ENCODE peak calls at places on chromosome 21, in six cellular contexts. S is mammary epithelial cell, C is fibroblast of lung, I is MM.1S, J is K562, O is neuronal stem cell. Z is an unnamed sample. For H3K4me1, the result is how much of the 10 kb centered on the place peaks cover.

GRCh38 chr21:27291006-27291405 is 324.1 kb upstream of the ADAMTS5 start:
- DNase-seq in S (no peak), C (no peak), I (no peak), J (no peak), O (no peak), Z (peak)

GRCh38 chr21:39527664-39528381 is 76.1 kb downstream of the SH3BGR start:
- DNase-seq in S (no peak), C (no peak), I (no peak), J (no peak), O (no peak), Z (no peak)

GRCh38 chr21:31459457-31459856 is 115.4 kb upstream of the TIAM1 start:
- DNase-seq in S (no peak), C (no peak), I (no peak), J (peak), O (no peak), Z (no peak)

GRCh38 chr21:38683222-38683621 is 122.5 kb upstream of the ETS2 start:
- DNase-seq in S (no peak), C (peak), I (no peak), J (no peak), O (no peak), Z (peak)

GRCh38 chr21:25855591-25855990 is 120.8 kb downstream of the GABPA start:
- DNase-seq in S (no peak), C (no peak), I (no peak), J (no peak), O (peak), Z (no peak)

GRCh38 chr21:29192999-29193563 is 62.6 kb downstream of the MAP3K7CL start:
- DNase-seq in S (no peak), C (no peak), I (no peak), J (no peak), O (no peak), Z (peak)

GRCh38 chr21:22710725-22711124 is 1712.5 kb downstream of the NCAM2 start:
- DNase-seq in S (no peak), C (no peak), I (no peak), J (no peak), O (no peak), Z (no peak)

GRCh38 chr21:26912466-26912865 is 54.4 kb downstream of the ADAMTS5 start:
- DNase-seq in S (no peak), C (no peak), I (no peak), J (no peak), O (no peak), Z (no peak)

GRCh38 chr21:43290529-43291346 is 121.9 kb downstream of the CRYAA start:
- DNase-seq in S (no peak), C (no peak), I (peak), J (no peak), O (no peak), Z (no peak)

GRCh38 chr21:14054682-14055081 is 156.1 kb downstream of the LIPI start:
- DNase-seq in S (no peak), C (no peak), I (no peak), J (no peak), O (no peak), Z (no peak)

GRCh38 chr21:29296452-29296851 is 2.3 kb upstream of the BACH1 start:
- DNase-seq in S (no peak), C (no peak), I (peak), J (no peak), O (no peak), Z (no peak)

GRCh38 chr21:39348355-39349210 is at the start of gene HMGN1:
- DNase-seq in S (peak), C (peak), I (peak), J (peak), O (peak), Z (peak)

GRCh38 chr21:17911628-17912027 is 92.5 kb upstream of the C21orf91 start:
- DNase-seq in S (peak), C (peak), I (no peak), J (no peak), O (no peak), Z (peak)

GRCh38 chr21:31258073-31258472 is 86.0 kb downstream of the TIAM1 start:
- DNase-seq in S (no peak), C (no peak), I (no peak), J (no peak), O (no peak), Z (no peak)

GRCh38 chr21:22536511-22536910 is 1538.3 kb downstream of the NCAM2 start:
- DNase-seq in S (no peak), C (peak), I (no peak), J (no peak), O (no peak), Z (no peak)

GRCh38 chr21:20739421-20739820 is 258.8 kb upstream of the NCAM2 start:
- DNase-seq in S (no peak), C (no peak), I (peak), J (peak), O (no peak), Z (no peak)

GRCh38 chr21:25283720-25284119 is 323.6 kb downstream of the MRPL39 start:
- DNase-seq in S (no peak), C (peak), I (peak), J (no peak), O (peak), Z (peak)

GRCh38 chr21:17402885-17403477 is 109.9 kb upstream of the CXADR start:
- DNase-seq in S (no peak), C (peak), I (no peak), J (no peak), O (no peak), Z (no peak)

GRCh38 chr21:16262109-16262508 is 532.3 kb downstream of the USP25 start:
- DNase-seq in S (no peak), C (no peak), I (no peak), J (no peak), O (no peak), Z (no peak)

GRCh38 chr21:26050857-26051256 is 119.7 kb downstream of the APP start:
- DNase-seq in S (no peak), C (no peak), I (no peak), J (no peak), O (no peak), Z (no peak)

GRCh38 chr21:37561941-37562919 is 195.7 kb downstream of the DYRK1A start:
- DNase-seq in S (no peak), C (no peak), I (no peak), J (no peak), O (no peak), Z (no peak)

GRCh38 chr21:31253684-31254083 is 90.4 kb downstream of the TIAM1 start:
- DNase-seq in S (no peak), C (no peak), I (no peak), J (no peak), O (no peak), Z (no peak)

DNA sequence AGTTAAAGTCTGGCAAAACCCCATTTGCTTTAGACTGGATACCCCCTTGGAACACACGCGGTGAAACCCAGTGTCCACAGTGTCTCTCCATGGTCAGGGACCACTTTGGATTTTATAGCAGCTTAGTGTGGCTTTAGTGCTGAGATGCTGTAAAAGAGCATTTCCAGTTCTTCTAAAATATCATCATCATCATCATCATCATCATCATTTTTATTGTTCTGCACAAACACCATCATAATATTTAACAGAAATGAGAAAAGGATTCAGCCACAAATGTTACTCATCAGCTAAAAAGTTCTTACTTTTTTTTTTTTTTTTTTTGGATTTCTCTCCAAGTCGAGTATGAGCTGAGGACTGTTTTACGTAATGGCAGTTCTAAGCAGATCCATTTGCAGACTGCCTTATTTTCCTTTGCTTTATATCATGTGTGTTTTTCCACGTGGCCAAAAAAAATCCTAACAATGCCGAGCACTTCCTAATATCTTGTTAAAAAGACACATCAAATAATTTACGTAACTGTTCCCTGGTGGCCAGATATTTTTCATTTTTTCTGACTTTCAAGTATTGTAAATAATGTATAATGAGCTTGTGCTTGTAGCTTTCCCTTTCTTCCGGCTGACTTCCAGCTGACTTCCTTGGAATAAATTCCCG is 62.8 kb downstream of the EVA1C start:
- DNase-seq in S (no peak), C (peak), I (no peak), J (no peak), O (no peak), Z (peak)
- H3K9ac ChIP-seq in S (no peak), C (no peak), I (no peak), J (no peak), O (no peak), Z (peak)

GRCh38 chr21:36077758-36078157 is 7.9 kb downstream of the CBR1 start:
- DNase-seq in S (no peak), C (no peak), I (no peak), J (no peak), O (no peak), Z (no peak)

GRCh38 chr21:36080386-36080785 is 10.6 kb downstream of the CBR1 start:
- DNase-seq in S (peak), C (no peak), I (no peak), J (no peak), O (no peak), Z (no peak)

GRCh38 chr21:36079010-36079649 is 9.3 kb downstream of the CBR1 start:
- DNase-seq in S (no peak), C (peak), I (peak), J (peak), O (no peak), Z (no peak)

GRCh38 chr21:36082140-36082742 is 12.4 kb downstream of the CBR1 start:
- DNase-seq in S (no peak), C (peak), I (no peak), J (no peak), O (no peak), Z (no peak)

DNA sequence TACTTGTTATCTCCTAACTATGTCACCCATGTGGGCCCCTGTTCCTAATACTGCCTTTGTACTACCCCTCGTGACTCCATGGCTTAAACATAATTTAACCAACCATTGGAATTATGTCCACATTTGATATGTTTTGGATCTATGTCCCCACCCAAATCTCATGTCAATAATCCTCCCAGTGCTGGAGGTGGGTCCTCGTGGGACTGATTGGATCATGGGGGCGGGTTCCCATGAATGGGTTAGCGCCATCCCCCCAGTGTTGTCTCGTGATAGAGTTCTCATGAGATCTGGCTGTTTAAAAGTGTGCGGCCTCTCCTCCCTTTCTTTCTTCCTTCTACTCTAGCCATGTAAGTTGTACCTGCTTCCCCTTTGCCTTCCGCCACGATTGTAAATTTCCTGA is 9.8 kb downstream of the CBR1 start:
- DNase-seq in S (no peak), C (no peak), I (no peak), J (peak), O (no peak), Z (no peak)
- H3K4me3 ChIP-seq in S (no peak), C (no peak), I (no peak), J (no peak), O (no peak), Z (no peak)

GRCh38 chr21:24014381-24014780 is 1592.9 kb downstream of the MRPL39 start:
- DNase-seq in S (no peak), C (no peak), I (no peak), J (no peak), O (no peak), Z (no peak)
- H3K4me1 ChIP-seq in S (under half), C (under half), I (under half), J (under half), O (under half), Z (under half)

GRCh38 chr21:42202321-42202720 is 16.6 kb upstream of the ABCG1 start:
- DNase-seq in S (no peak), C (no peak), I (no peak), J (no peak), O (no peak), Z (no peak)

GRCh38 chr21:42198949-42199348 is 20.0 kb upstream of the ABCG1 start:
- DNase-seq in S (no peak), C (no peak), I (no peak), J (no peak), O (no peak), Z (no peak)

GRCh38 chr21:42201615-42202161 is 17.3 kb upstream of the ABCG1 start:
- DNase-seq in S (peak), C (no peak), I (no peak), J (no peak), O (no peak), Z (no peak)

GRCh38 chr21:42200906-42201614 is 17.9 kb upstream of the ABCG1 start:
- DNase-seq in S (no peak), C (no peak), I (no peak), J (no peak), O (no peak), Z (no peak)

DNA sequence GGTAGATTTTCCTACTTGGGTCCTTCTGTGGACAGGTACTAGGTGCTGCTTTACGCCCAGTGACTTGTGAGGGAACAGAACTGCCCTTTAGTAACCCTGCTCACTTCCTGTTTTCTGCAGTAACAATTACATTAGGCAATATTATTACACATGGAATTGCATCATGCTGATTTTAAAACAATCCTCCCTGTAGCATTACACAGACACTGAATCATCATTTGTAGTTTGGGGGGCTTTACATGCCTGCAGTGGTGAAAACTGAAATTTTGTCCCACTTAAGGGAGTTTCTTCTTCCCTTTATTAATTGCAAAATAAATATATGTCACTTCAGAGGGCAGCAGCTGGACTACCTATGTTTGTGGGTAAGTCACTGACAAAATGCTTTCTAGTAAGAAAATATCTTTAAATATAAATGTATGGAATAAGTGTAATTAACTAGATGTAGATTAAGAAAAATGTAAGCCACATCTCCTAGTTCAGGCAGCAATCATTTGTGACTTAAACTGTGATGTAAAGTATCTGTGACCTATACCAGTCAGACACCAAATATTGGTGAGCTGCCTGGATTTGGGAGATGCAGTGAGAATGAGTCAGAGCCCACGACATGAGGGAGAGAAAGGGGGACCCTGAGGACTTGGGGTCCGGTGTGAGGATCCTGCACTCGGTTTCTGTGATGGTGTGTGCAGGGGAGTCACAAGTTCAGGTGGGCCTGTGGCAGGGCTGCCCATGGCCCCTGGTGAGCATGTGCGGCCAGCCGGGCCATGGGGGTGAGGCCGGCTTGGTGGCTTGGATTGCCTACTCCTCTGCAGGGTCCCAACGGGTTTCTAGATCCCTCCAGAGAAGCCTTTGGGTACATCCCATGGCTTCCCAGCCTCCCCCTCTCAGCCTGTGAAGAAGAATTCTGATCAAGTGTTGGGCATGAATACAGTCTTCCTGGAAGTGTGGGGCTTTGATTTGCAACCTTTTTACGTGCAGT is 19.2 kb upstream of the ABCG1 start:
- DNase-seq in S (peak), C (peak), I (no peak), J (no peak), O (no peak), Z (peak)
- H3K9ac ChIP-seq in S (no peak), C (no peak), I (no peak), J (no peak), O (no peak), Z (no peak)

GRCh38 chr21:32955307-32955937 is 70.3 kb upstream of the OLIG2 start:
- DNase-seq in S (no peak), C (no peak), I (no peak), J (no peak), O (peak), Z (no peak)

GRCh38 chr21:32958288-32958992 is 67.3 kb upstream of the OLIG2 start:
- DNase-seq in S (no peak), C (no peak), I (no peak), J (no peak), O (no peak), Z (no peak)

GRCh38 chr21:32954353-32954752 is 71.4 kb upstream of the OLIG2 start:
- DNase-seq in S (no peak), C (no peak), I (no peak), J (no peak), O (no peak), Z (no peak)

GRCh38 chr21:32951041-32951440 is 74.7 kb upstream of the OLIG2 start:
- DNase-seq in S (no peak), C (no peak), I (no peak), J (no peak), O (peak), Z (no peak)

DNA sequence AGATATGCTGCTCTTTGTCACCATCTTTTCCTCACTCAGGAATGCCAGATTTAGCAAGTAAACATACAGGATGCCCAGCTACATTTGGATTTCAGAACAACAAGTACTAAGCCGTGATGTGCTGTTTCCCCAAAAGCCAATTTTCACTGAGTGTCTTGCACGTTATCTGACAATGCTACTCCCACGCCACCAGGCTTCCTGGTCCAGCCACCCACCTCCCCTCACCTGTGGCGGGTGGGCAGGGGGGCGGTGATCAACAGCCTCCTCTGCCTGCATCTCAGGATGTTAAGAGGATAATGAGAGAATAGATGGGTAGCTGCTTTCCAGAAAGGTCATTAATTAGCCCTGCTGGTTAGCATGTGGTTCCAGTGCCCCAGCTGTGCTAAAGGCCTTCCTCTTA is 69.5 kb upstream of the OLIG2 start:
- DNase-seq in S (no peak), C (no peak), I (no peak), J (no peak), O (no peak), Z (no peak)
- H3K4me3 ChIP-seq in S (no peak), C (no peak), I (no peak), J (no peak), O (no peak), Z (no peak)

DNA sequence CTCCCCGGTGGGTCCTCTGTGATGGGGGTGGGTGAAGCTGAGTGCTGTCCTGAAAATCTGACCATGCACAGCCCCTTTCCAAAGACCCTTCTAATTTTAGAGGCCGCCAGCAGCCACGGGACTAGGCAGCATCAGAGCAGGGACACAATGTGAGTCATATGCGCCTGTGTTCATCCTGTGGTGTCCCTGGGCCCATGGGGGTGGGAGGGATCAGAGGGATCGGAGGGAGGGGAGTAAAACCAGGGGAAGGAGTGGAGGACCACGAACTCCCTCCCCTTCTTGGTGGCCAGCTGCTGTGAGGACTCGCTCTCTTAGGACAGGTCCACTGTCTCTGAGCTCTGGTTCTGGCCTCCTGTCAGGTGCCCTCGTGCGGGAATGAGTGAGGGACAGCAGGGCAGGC is 61.5 kb downstream of the ADARB1 start:
- DNase-seq in S (no peak), C (no peak), I (no peak), J (no peak), O (no peak), Z (no peak)
- H3K4me1 ChIP-seq in S (under half), C (under half), I (under half), J (under half), O (under half), Z (under half)

DNA sequence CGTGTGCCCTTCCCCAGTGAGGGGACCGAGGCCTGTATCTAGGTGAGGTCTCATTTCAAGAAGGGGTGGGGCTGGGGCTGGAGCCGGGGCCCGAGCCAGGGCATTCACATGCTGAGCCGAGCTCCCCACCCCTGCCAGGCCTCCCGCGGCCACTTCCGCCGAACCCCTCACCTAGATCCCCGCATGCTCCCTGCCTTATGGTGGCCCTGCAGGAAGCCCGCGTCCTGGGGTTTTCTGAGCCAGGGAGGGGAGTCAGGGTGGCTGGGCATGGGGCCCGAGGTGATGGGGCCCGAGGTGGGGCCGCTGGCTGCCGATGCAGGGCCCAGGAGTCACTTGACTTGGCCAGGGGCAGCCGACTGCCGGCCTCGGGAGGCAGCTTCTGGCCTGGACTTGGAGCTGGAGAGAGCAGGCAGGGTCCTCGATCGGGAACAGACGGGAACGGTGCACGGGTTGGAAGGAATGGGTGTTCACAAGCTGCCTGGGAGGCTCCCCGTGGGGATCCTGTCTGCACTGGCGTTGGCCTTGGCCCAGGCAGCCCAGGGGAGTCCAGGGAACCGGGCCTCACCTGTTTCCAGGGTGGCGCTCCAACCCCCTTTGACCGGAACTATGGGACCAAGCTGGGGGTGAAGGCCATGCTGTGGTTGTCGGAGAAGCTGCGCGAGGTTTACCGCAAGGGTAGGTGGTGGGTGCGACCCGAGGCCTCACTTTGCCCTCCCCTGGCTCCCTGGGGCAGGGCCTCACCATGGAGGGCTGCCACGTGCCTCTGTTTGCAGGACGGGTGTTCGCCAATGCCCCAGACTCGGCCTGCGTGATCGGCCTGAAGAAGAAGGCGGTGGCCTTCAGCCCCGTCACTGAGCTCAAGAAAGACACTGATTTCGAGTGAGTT is 13.6 kb downstream of the CFAP410 start:
- DNase-seq in S (no peak), C (no peak), I (no peak), J (no peak), O (no peak), Z (no peak)
- H3K9ac ChIP-seq in S (no peak), C (no peak), I (no peak), J (no peak), O (no peak), Z (no peak)

GRCh38 chr21:33947451-33948095 is 32.0 kb upstream of the ATP5PO start:
- DNase-seq in S (peak), C (peak), I (peak), J (peak), O (peak), Z (peak)
- H3K4me3 ChIP-seq in S (peak), C (peak), I (peak), J (no peak), O (peak), Z (peak)

Z was measured in adipocyte.